ENCODE peak calls at places on chromosomes 5 and 9, in four cellular contexts. N is Panc1, B is mesenchymal stem cell, R is lung. C is an unnamed sample.

GRCh38 chr5:88830567-88830966 is 52.4 kb downstream of the MEF2C start:
- DNase-seq in B (no peak), R (no peak), N (no peak), C (no peak)

GRCh38 chr5:115815006-115815692 is 1.3 kb downstream of the CDO1 start:
- DNase-seq in B (no peak), R (no peak), N (no peak), C (no peak)

GRCh38 chr9:132857601-132858342 is 20.3 kb downstream of the AK8 start:
- DNase-seq in N (no peak), B (no peak), R (no peak), C (no peak)

GRCh38 chr5:92838253-92838652 is 742.8 kb downstream of the NR2F1-AS1 start:
- DNase-seq in N (no peak), R (no peak), B (no peak), C (no peak)

GRCh38 chr5:6592611-6593010 is 40.2 kb downstream of the NSUN2 start:
- DNase-seq in R (no peak), N (no peak), B (no peak), C (no peak)

GRCh38 chr5:60959156-60959555 is 14.2 kb downstream of the NDUFAF2 start:
- DNase-seq in N (no peak), B (peak; percentile 29), R (no peak), C (no peak)

GRCh38 chr9:108060165-108060564 is 570.6 kb upstream of the KLF4 start:
- DNase-seq in B (no peak), R (no peak), N (no peak), C (no peak)

GRCh38 chr5:107505763-107506534 is 164.8 kb downstream of the EFNA5 start:
- DNase-seq in B (no peak), N (no peak), R (no peak), C (no peak)

GRCh38 chr9:11893331-11893730 is 799.9 kb upstream of the TYRP1 start:
- DNase-seq in B (peak; percentile 83), R (no peak), N (no peak), C (no peak)

GRCh38 chr9:114769664-114770063 is 36.2 kb downstream of the TNFSF15 start:
- DNase-seq in B (no peak), N (no peak), R (no peak), C (no peak)

GRCh38 chr5:42650111-42650510 is 106.5 kb upstream of the CCDC152 start:
- DNase-seq in R (no peak), N (no peak), B (no peak), C (no peak)

GRCh38 chr5:156396063-156396829 is 69.3 kb downstream of the SGCD start:
- DNase-seq in N (no peak), B (peak; percentile 46), R (no peak), C (no peak)

GRCh38 chr5:150508021-150508640 is at the start of gene NDST1:
- DNase-seq in N (no peak), R (peak; percentile 64), B (no peak), C (no peak)

GRCh38 chr9:112017878-112018277 is 121.3 kb downstream of the UGCG start:
- DNase-seq in R (no peak), N (no peak), B (no peak), C (no peak)
- H3K27ac ChIP-seq in R (no peak overlapping the region), N (peak overlapping the region; percentile 65), B (no peak overlapping the region), C (no peak overlapping the region)

DNA sequence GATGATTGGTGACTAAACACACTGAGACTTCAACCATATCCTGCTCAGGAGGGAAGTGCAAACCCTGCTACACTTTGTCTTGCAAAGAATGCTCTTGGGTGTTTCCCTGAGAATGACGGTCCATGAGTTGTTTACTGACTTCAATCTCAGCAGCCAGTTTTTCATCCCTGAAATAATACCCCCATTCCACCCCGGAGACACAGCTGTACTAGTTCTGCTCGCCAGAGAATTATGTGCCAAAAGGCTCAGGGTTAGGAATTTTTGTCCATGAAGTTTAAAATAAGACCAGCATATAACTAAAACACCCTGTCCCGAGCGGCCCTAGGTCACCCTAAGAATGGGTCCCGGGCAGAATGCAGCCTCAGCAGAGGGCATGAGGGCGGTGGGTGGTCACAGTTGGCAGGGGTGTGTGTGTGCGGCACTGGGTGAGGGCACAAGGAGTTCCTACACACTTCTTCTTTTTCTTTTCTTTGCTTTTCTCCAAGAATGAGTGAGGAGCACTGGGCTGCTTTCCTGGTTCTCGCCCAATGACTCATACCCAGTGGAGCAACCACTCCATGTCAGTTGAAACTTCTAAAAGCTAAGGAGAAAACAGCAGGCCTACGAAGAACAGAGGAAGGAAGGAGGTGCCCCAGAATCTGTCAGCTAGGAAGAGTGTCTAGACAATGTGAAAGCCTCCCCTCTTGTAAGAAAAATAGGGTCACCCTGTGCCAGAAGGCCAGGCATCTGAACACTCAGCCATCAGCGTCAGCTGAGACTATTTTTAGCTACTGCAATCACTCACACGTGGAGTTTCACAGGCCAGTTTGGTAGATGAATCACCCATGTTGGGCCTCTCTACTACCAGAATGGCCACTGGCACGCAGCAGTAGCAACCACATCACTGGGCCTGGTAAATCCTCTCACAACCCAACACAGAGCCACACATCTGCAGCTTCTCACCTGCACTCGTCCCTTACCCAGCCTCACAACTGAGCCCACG is 105.9 kb downstream of the DPYSL3 start:
- DNase-seq in N (peak; percentile 7), R (peak; percentile 59), B (peak; percentile 99), C (peak; percentile 90)
- H3K4me3 ChIP-seq in N (no peak overlapping the region), R (no peak overlapping the region), B (no peak overlapping the region), C (peak overlapping the region; percentile 43)

GRCh38 chr9:95810814-95811213 is 64.7 kb upstream of the ERCC6L2 start:
- DNase-seq in B (no peak), N (no peak), R (no peak), C (no peak)

GRCh38 chr9:95809686-95810085 is 65.8 kb upstream of the ERCC6L2 start:
- DNase-seq in R (no peak), B (peak; percentile 52), N (no peak), C (no peak)

GRCh38 chr9:95807326-95807947 is 68.1 kb upstream of the ERCC6L2 start:
- DNase-seq in B (peak; percentile 95), R (no peak), N (no peak), C (no peak)

GRCh38 chr9:95810133-95810532 is 65.4 kb upstream of the ERCC6L2 start:
- DNase-seq in B (no peak), N (no peak), R (no peak), C (no peak)

GRCh38 chr9:95808001-95808400 is 67.5 kb upstream of the ERCC6L2 start:
- DNase-seq in R (no peak), N (no peak), B (peak; percentile 61), C (no peak)
- H3K27me3 ChIP-seq in R (no peaks in the 10 kb centered on the region), N (no peaks in the 10 kb centered on the region), B (peaks cover 3% of the 10 kb centered on the region), C (peaks cover 7% of the 10 kb centered on the region)

DNA sequence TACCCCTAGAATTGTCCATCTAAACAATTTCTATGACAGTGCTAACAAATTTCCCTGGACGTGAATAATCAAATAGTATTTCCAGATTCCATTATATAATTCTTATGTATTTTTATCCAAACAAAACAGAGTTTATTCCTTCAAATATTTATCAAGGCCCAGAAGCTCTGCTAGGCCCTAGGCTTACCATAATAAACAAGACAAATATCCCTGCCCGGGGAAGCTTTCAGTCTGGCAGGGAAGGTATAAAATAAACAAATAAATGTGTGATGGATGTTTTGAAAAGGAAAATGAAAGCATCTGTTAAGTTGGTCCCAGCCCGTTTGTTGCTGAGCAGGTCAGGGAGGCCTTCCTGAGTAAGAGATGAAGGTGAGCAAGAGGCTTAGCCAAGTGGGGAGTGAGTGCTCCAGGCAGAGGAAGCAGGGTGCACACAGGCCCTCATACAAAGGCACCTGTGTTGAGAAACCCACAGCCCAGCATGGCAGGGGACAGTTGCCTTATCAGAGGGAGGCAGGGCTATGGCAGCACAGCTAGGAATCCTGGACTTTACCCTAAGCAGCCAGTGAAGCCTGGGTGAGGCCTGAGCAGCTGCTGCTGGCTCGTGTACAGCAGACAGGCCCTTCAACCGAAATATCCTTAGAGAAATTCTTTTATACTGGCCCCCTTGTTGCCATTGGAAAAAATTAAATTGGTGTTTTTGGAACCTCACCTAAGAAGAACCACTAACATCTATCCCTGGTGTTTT is 7.7 kb upstream of the SLC35D2 start:
- DNase-seq in N (no peak), B (peak; percentile 59), R (no peak), C (no peak)
- H3K27ac ChIP-seq in N (no peak overlapping the region), B (no peak overlapping the region), R (no peak overlapping the region), C (peak overlapping the region; percentile 49)

GRCh38 chr5:122073864-122074263 is 4.2 kb downstream of the LOX start:
- DNase-seq in N (no peak), B (no peak), R (no peak), C (no peak)

GRCh38 chr5:122077451-122078115 is 476 bp downstream of the LOX start:
- DNase-seq in B (no peak), N (no peak), R (no peak), C (no peak)

GRCh38 chr5:122076669-122077450 is 1.2 kb downstream of the LOX start:
- DNase-seq in N (no peak), R (peak; percentile 80), B (peak; percentile 84), C (no peak)

GRCh38 chr5:122078116-122078865 is at the start of gene LOX:
- DNase-seq in R (peak; percentile 67), B (peak; percentile 94), N (no peak), C (peak; percentile 91)

GRCh38 chr5:122076023-122076422 is 2.0 kb downstream of the LOX start:
- DNase-seq in N (no peak), R (no peak), B (peak; percentile 68), C (no peak)
- H3K4me3 ChIP-seq in N (peak overlapping the region; percentile 50), R (no peak overlapping the region), B (no peak overlapping the region), C (peak overlapping the region; percentile 92)

GRCh38 chr5:1865948-1866347 is 16.8 kb downstream of the IRX4 start:
- DNase-seq in N (no peak), B (no peak), R (no peak), C (no peak)
- H3K27me3 ChIP-seq in N (no peaks in the 10 kb centered on the region), B (peaks cover 85% of the 10 kb centered on the region), R (no peaks in the 10 kb centered on the region), C (peaks cover 23% of the 10 kb centered on the region)

DNA sequence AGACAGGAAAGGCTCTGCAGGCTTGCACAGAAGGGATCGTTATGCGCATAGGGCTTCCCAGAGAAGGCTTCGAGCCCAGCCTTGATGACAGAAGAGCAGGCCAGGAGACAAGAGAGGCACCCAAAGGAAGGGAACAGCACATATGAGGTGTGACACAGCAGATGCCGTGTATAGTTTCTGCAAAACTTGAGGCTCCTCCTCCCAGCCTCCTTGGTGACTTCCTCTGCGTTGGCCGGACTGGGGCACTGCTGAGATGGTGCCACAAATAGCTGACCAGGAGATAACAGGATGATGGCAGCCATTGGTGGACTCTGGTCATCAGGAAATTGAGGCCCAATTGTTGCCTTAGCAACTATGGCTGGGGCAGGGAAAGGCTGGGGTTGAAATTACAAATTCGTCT is 4.9 kb upstream of the ZNF79 start:
- DNase-seq in R (no peak), N (no peak), B (no peak), C (no peak)
- H3K27ac ChIP-seq in R (no peak overlapping the region), N (no peak overlapping the region), B (no peak overlapping the region), C (no peak overlapping the region)

GRCh38 chr9:105679406-105680022 is 14.8 kb upstream of the TMEM38B start:
- DNase-seq in R (no peak), N (no peak), B (no peak), C (no peak)
- H3K4me3 ChIP-seq in R (no peak overlapping the region), N (no peak overlapping the region), B (no peak overlapping the region), C (no peak overlapping the region)